ENCODE peak calls at places on chromosomes 5 and 9, in six cellular contexts. One of them, this sample, is unnamed.

GRCh38 chr5:157342822-157343402 is 77.0 kb downstream of the CYFIP2 start:
- DNase-seq in adrenal gland: peak; percentile 62
- DNase-seq in fibroblast of lung: no peak
- DNase-seq in ovary: no peak
- DNase-seq in effector memory CD4-positive, alpha-beta T cell: peak; percentile 21
- DNase-seq in kidney: no peak
- DNase-seq in this sample: peak; percentile 35

GRCh38 chr5:58274199-58274598 is 185.7 kb downstream of the PLK2 start:
- DNase-seq in adrenal gland: no peak
- DNase-seq in fibroblast of lung: no peak
- DNase-seq in ovary: no peak
- DNase-seq in effector memory CD4-positive, alpha-beta T cell: no peak
- DNase-seq in kidney: no peak
- DNase-seq in this sample: no peak

GRCh38 chr9:93183663-93184438 is at the start of gene WNK2:
- DNase-seq in adrenal gland: no peak
- DNase-seq in fibroblast of lung: no peak
- DNase-seq in ovary: peak; percentile 55
- DNase-seq in effector memory CD4-positive, alpha-beta T cell: peak; percentile 19
- DNase-seq in kidney: peak; percentile 67
- DNase-seq in this sample: peak; percentile 16

GRCh38 chr9:81613002-81613750 is 76.2 kb downstream of the TLE1 start:
- DNase-seq in adrenal gland: peak; percentile 63
- DNase-seq in fibroblast of lung: no peak
- DNase-seq in ovary: peak; percentile 79
- DNase-seq in effector memory CD4-positive, alpha-beta T cell: no peak
- DNase-seq in kidney: peak; percentile 89
- DNase-seq in this sample: peak; percentile 97

GRCh38 chr5:170691623-170692022 is 91.9 kb upstream of the GABRP start:
- DNase-seq in adrenal gland: no peak
- DNase-seq in fibroblast of lung: no peak
- DNase-seq in ovary: no peak
- DNase-seq in effector memory CD4-positive, alpha-beta T cell: no peak
- DNase-seq in kidney: no peak
- DNase-seq in this sample: no peak

GRCh38 chr5:83085106-83085505 is 7.8 kb downstream of the XRCC4 start:
- DNase-seq in adrenal gland: no peak
- DNase-seq in fibroblast of lung: no peak
- DNase-seq in ovary: no peak
- DNase-seq in effector memory CD4-positive, alpha-beta T cell: no peak
- DNase-seq in kidney: no peak
- DNase-seq in this sample: no peak

GRCh38 chr5:98975682-98976407 is 47.0 kb upstream of the CHD1 start:
- DNase-seq in adrenal gland: no peak
- DNase-seq in fibroblast of lung: no peak
- DNase-seq in ovary: no peak
- DNase-seq in effector memory CD4-positive, alpha-beta T cell: no peak
- DNase-seq in kidney: no peak
- DNase-seq in this sample: no peak

GRCh38 chr5:39452846-39453245 is 28.1 kb upstream of the DAB2 start:
- DNase-seq in adrenal gland: no peak
- DNase-seq in fibroblast of lung: peak; percentile 80
- DNase-seq in ovary: no peak
- DNase-seq in effector memory CD4-positive, alpha-beta T cell: no peak
- DNase-seq in kidney: no peak
- DNase-seq in this sample: no peak

GRCh38 chr9:76216161-76216649 is 178.0 kb downstream of the RFK start:
- DNase-seq in adrenal gland: no peak
- DNase-seq in fibroblast of lung: peak; percentile 98
- DNase-seq in ovary: no peak
- DNase-seq in effector memory CD4-positive, alpha-beta T cell: no peak
- DNase-seq in kidney: no peak
- DNase-seq in this sample: no peak

GRCh38 chr5:1471997-1472963 is 27.0 kb upstream of the SLC6A3 start:
- DNase-seq in adrenal gland: no peak
- DNase-seq in fibroblast of lung: no peak
- DNase-seq in ovary: peak; percentile 5
- DNase-seq in effector memory CD4-positive, alpha-beta T cell: no peak
- DNase-seq in kidney: peak; percentile 45
- DNase-seq in this sample: no peak

GRCh38 chr5:89255845-89256463 is 373.0 kb upstream of the MEF2C start:
- DNase-seq in adrenal gland: no peak
- DNase-seq in fibroblast of lung: peak; percentile 81
- DNase-seq in ovary: no peak
- DNase-seq in effector memory CD4-positive, alpha-beta T cell: no peak
- DNase-seq in kidney: no peak
- DNase-seq in this sample: peak; percentile 59

GRCh38 chr5:150836703-150837102 is 9.6 kb upstream of the IRGM start:
- DNase-seq in adrenal gland: no peak
- DNase-seq in fibroblast of lung: no peak
- DNase-seq in ovary: no peak
- DNase-seq in effector memory CD4-positive, alpha-beta T cell: no peak
- DNase-seq in kidney: no peak
- DNase-seq in this sample: peak; percentile 6

GRCh38 chr5:103918668-103919367 is 356.2 kb upstream of the NUDT12 start:
- DNase-seq in adrenal gland: no peak
- DNase-seq in fibroblast of lung: peak; percentile 89
- DNase-seq in ovary: no peak
- DNase-seq in effector memory CD4-positive, alpha-beta T cell: no peak
- DNase-seq in kidney: no peak
- DNase-seq in this sample: no peak

GRCh38 chr9:104858271-104858670 is 69.7 kb downstream of the ABCA1 start:
- DNase-seq in adrenal gland: no peak
- DNase-seq in fibroblast of lung: peak; percentile 88
- DNase-seq in ovary: no peak
- DNase-seq in effector memory CD4-positive, alpha-beta T cell: no peak
- DNase-seq in kidney: no peak
- DNase-seq in this sample: peak; percentile 21

GRCh38 chr9:21778300-21778699 is 24.1 kb upstream of the MTAP start:
- DNase-seq in adrenal gland: no peak
- DNase-seq in fibroblast of lung: peak; percentile 74
- DNase-seq in ovary: no peak
- DNase-seq in effector memory CD4-positive, alpha-beta T cell: no peak
- DNase-seq in kidney: no peak
- DNase-seq in this sample: peak; percentile 87

GRCh38 chr5:61055434-61056006 is 106.7 kb downstream of the SMIM15 start:
- DNase-seq in adrenal gland: no peak
- DNase-seq in fibroblast of lung: peak; percentile 46
- DNase-seq in ovary: no peak
- DNase-seq in effector memory CD4-positive, alpha-beta T cell: no peak
- DNase-seq in kidney: no peak
- DNase-seq in this sample: peak; percentile 47

GRCh38 chr9:90095682-90096081 is 490.9 kb downstream of the GADD45G start:
- DNase-seq in adrenal gland: no peak
- DNase-seq in fibroblast of lung: no peak
- DNase-seq in ovary: no peak
- DNase-seq in effector memory CD4-positive, alpha-beta T cell: no peak
- DNase-seq in kidney: no peak
- DNase-seq in this sample: no peak

GRCh38 chr5:137693307-137693950 is 42.5 kb downstream of the KLHL3 start:
- DNase-seq in adrenal gland: no peak
- DNase-seq in fibroblast of lung: no peak
- DNase-seq in ovary: no peak
- DNase-seq in effector memory CD4-positive, alpha-beta T cell: no peak
- DNase-seq in kidney: no peak
- DNase-seq in this sample: no peak

GRCh38 chr5:133242221-133242835 is 190.5 kb downstream of the HSPA4 start:
- DNase-seq in adrenal gland: no peak
- DNase-seq in fibroblast of lung: no peak
- DNase-seq in ovary: no peak
- DNase-seq in effector memory CD4-positive, alpha-beta T cell: no peak
- DNase-seq in kidney: no peak
- DNase-seq in this sample: no peak

GRCh38 chr5:139788294-139788875 is 7.2 kb upstream of the PSD2 start:
- DNase-seq in adrenal gland: no peak
- DNase-seq in fibroblast of lung: no peak
- DNase-seq in ovary: peak; percentile 49
- DNase-seq in effector memory CD4-positive, alpha-beta T cell: no peak
- DNase-seq in kidney: no peak
- DNase-seq in this sample: no peak

GRCh38 chr9:93196095-93197055 is 12.4 kb downstream of the WNK2 start:
- DNase-seq in adrenal gland: peak; percentile 60
- DNase-seq in fibroblast of lung: no peak
- DNase-seq in ovary: no peak
- DNase-seq in effector memory CD4-positive, alpha-beta T cell: no peak
- DNase-seq in kidney: peak; percentile 52
- DNase-seq in this sample: no peak

GRCh38 chr5:145976431-145977155 is 40.2 kb downstream of the SH3RF2 start:
- DNase-seq in adrenal gland: no peak
- DNase-seq in fibroblast of lung: peak; percentile 79
- DNase-seq in ovary: no peak
- DNase-seq in effector memory CD4-positive, alpha-beta T cell: no peak
- DNase-seq in kidney: no peak
- DNase-seq in this sample: peak; percentile 71

GRCh38 chr5:136064510-136064909 is 35.7 kb downstream of the TGFBI start:
- DNase-seq in adrenal gland: peak; percentile 23
- DNase-seq in fibroblast of lung: peak; percentile 51
- DNase-seq in ovary: no peak
- DNase-seq in effector memory CD4-positive, alpha-beta T cell: no peak
- DNase-seq in kidney: no peak
- DNase-seq in this sample: no peak

GRCh38 chr9:129608561-129609481 is 12.1 kb downstream of the C9orf50 start:
- DNase-seq in adrenal gland: peak; percentile 75
- DNase-seq in fibroblast of lung: no peak
- DNase-seq in ovary: peak; percentile 54
- DNase-seq in effector memory CD4-positive, alpha-beta T cell: no peak
- DNase-seq in kidney: peak; percentile 86
- DNase-seq in this sample: no peak

GRCh38 chr9:129607026-129607397 is 13.9 kb downstream of the C9orf50 start:
- DNase-seq in adrenal gland: no peak
- DNase-seq in fibroblast of lung: no peak
- DNase-seq in ovary: no peak
- DNase-seq in effector memory CD4-positive, alpha-beta T cell: no peak
- DNase-seq in kidney: peak; percentile 72
- DNase-seq in this sample: no peak

GRCh38 chr9:129604056-129604765 is 16.7 kb downstream of the C9orf50 start:
- DNase-seq in adrenal gland: no peak
- DNase-seq in fibroblast of lung: no peak
- DNase-seq in ovary: no peak
- DNase-seq in effector memory CD4-positive, alpha-beta T cell: no peak
- DNase-seq in kidney: peak; percentile 64
- DNase-seq in this sample: no peak

GRCh38 chr9:129604766-129605163 is 16.1 kb downstream of the C9orf50 start:
- DNase-seq in adrenal gland: no peak
- DNase-seq in fibroblast of lung: no peak
- DNase-seq in ovary: no peak
- DNase-seq in effector memory CD4-positive, alpha-beta T cell: no peak
- DNase-seq in kidney: no peak
- DNase-seq in this sample: no peak

DNA sequence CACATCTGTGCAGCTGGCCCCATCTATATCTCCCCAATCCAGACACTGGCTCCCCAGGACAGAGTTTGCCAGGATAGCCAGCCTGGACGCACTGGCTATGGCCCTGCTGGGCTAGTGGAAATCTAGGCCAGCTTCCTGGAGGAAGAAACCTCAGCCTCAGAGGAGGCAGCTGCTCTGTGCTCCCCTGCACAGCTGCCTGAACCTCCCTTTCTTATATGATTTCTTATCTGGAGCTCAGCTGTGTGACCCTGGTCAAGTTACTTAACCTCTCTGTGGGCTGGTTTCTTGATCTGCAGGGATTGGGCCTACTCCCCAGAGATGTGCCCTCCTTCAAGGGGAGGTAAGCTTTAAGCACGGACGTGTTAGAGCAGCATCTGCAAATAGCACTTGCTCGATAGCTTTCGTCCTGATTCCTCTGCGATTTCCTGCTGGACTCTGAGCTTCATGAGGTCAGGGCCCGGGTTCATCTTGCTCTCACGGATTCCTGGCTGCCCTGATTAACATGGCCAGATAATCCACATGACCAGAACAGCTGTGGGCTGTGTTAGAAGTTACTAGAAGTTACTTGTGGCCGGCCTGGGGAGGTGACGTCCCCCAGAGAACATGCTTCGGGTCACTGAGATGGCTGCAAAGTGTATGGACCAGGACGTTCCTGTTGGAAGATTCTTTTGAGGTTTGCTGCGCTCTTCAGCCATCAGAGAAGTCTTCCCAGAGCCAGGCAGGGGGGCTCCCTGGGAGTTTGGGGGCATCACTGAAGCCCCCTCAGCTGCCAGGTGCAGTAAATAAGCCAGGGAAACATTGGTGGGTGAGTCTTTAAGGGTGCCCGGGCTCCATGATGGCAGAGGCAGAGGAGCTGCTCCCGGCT is 14.5 kb downstream of the C9orf50 start:
- DNase-seq in adrenal gland: peak; percentile 70
- DNase-seq in fibroblast of lung: no peak
- DNase-seq in ovary: no peak
- DNase-seq in effector memory CD4-positive, alpha-beta T cell: no peak
- DNase-seq in kidney: peak; percentile 79
- DNase-seq in this sample: peak; percentile 40
- H3K4me1 ChIP-seq in adrenal gland: peaks cover 35% of the 10 kb centered on the region
- H3K4me1 ChIP-seq in fibroblast of lung: peaks cover 21% of the 10 kb centered on the region
- H3K4me1 ChIP-seq in ovary: peaks cover 16% of the 10 kb centered on the region
- H3K4me1 ChIP-seq in effector memory CD4-positive, alpha-beta T cell: peaks cover 32% of the 10 kb centered on the region
- H3K4me1 ChIP-seq in kidney: peaks cover 18% of the 10 kb centered on the region
- H3K4me1 ChIP-seq in this sample: peaks cover 12% of the 10 kb centered on the region

GRCh38 chr9:127050581-127050980 is 71.9 kb downstream of the ANGPTL2 start:
- DNase-seq in adrenal gland: peak; percentile 23
- DNase-seq in fibroblast of lung: no peak
- DNase-seq in ovary: no peak
- DNase-seq in effector memory CD4-positive, alpha-beta T cell: no peak
- DNase-seq in kidney: no peak
- DNase-seq in this sample: no peak
- H3K4me1 ChIP-seq in adrenal gland: peaks cover 32% of the 10 kb centered on the region
- H3K4me1 ChIP-seq in fibroblast of lung: peaks cover 8% of the 10 kb centered on the region
- H3K4me1 ChIP-seq in ovary: peaks cover 26% of the 10 kb centered on the region
- H3K4me1 ChIP-seq in effector memory CD4-positive, alpha-beta T cell: peaks cover 16% of the 10 kb centered on the region
- H3K4me1 ChIP-seq in kidney: peaks cover 4% of the 10 kb centered on the region
- H3K4me1 ChIP-seq in this sample: peaks cover 14% of the 10 kb centered on the region

GRCh38 chr5:81019748-81020147 is 59.6 kb downstream of the RASGRF2 start:
- DNase-seq in adrenal gland: no peak
- DNase-seq in fibroblast of lung: no peak
- DNase-seq in ovary: no peak
- DNase-seq in effector memory CD4-positive, alpha-beta T cell: no peak
- DNase-seq in kidney: no peak
- DNase-seq in this sample: no peak

GRCh38 chr5:81021951-81022687 is 62.0 kb downstream of the RASGRF2 start:
- DNase-seq in adrenal gland: no peak
- DNase-seq in fibroblast of lung: no peak
- DNase-seq in ovary: no peak
- DNase-seq in effector memory CD4-positive, alpha-beta T cell: no peak
- DNase-seq in kidney: no peak
- DNase-seq in this sample: no peak

GRCh38 chr5:81020478-81021167 is 60.5 kb downstream of the RASGRF2 start:
- DNase-seq in adrenal gland: no peak
- DNase-seq in fibroblast of lung: peak; percentile 57
- DNase-seq in ovary: no peak
- DNase-seq in effector memory CD4-positive, alpha-beta T cell: no peak
- DNase-seq in kidney: no peak
- DNase-seq in this sample: no peak

GRCh38 chr5:81022688-81023084 is 62.5 kb downstream of the RASGRF2 start:
- DNase-seq in adrenal gland: no peak
- DNase-seq in fibroblast of lung: no peak
- DNase-seq in ovary: no peak
- DNase-seq in effector memory CD4-positive, alpha-beta T cell: no peak
- DNase-seq in kidney: no peak
- DNase-seq in this sample: no peak

GRCh38 chr5:81021486-81021885 is 61.3 kb downstream of the RASGRF2 start:
- DNase-seq in adrenal gland: no peak
- DNase-seq in fibroblast of lung: peak; percentile 60
- DNase-seq in ovary: no peak
- DNase-seq in effector memory CD4-positive, alpha-beta T cell: no peak
- DNase-seq in kidney: no peak
- DNase-seq in this sample: no peak
- H3K4me1 ChIP-seq in adrenal gland: no peaks in the 10 kb centered on the region
- H3K4me1 ChIP-seq in fibroblast of lung: no peaks in the 10 kb centered on the region
- H3K4me1 ChIP-seq in ovary: no peaks in the 10 kb centered on the region
- H3K4me1 ChIP-seq in effector memory CD4-positive, alpha-beta T cell: peaks cover 7% of the 10 kb centered on the region
- H3K4me1 ChIP-seq in kidney: no peaks in the 10 kb centered on the region
- H3K4me1 ChIP-seq in this sample: no peaks in the 10 kb centered on the region

GRCh38 chr9:31336841-31337240 is 1047.6 kb upstream of the ACO1 start:
- DNase-seq in adrenal gland: no peak
- DNase-seq in fibroblast of lung: no peak
- DNase-seq in ovary: no peak
- DNase-seq in effector memory CD4-positive, alpha-beta T cell: no peak
- DNase-seq in kidney: no peak
- DNase-seq in this sample: no peak
- H3K4me1 ChIP-seq in adrenal gland: no peaks in the 10 kb centered on the region
- H3K4me1 ChIP-seq in fibroblast of lung: no peaks in the 10 kb centered on the region
- H3K4me1 ChIP-seq in ovary: no peaks in the 10 kb centered on the region
- H3K4me1 ChIP-seq in effector memory CD4-positive, alpha-beta T cell: peaks cover 21% of the 10 kb centered on the region
- H3K4me1 ChIP-seq in kidney: no peaks in the 10 kb centered on the region
- H3K4me1 ChIP-seq in this sample: no peaks in the 10 kb centered on the region